ENCODE peak calls at places on chromosomes 5 and 9, in eight cellular contexts. K, R, O, H, J, F, G and I are unnamed samples. For H3K4me1, the result is how much of the 10 kb centered on the place peaks cover.

GRCh38 chr5:35741126-35741711 is 115.5 kb upstream of the IL7R start:
- DNase-seq in K (no peak), R (peak), O (no peak), H (peak), J (no peak), F (no peak), G (no peak), I (no peak)

GRCh38 chr9:106092083-106092482 is 397.7 kb downstream of the TMEM38B start:
- DNase-seq in K (no peak), R (no peak), O (no peak), H (no peak), J (no peak), F (no peak), G (no peak), I (no peak)

GRCh38 chr9:129122133-129122532 is 10.9 kb downstream of the PTPA start:
- DNase-seq in K (no peak), R (no peak), O (no peak), H (no peak), J (no peak), F (no peak), G (no peak), I (no peak)

GRCh38 chr5:53126514-53126913 is 17.0 kb upstream of the MOCS2 start:
- DNase-seq in K (no peak), R (no peak), O (no peak), H (peak), J (no peak), F (no peak), G (no peak), I (no peak)

GRCh38 chr5:998975-999501 is 9.6 kb upstream of the NKD2 start:
- DNase-seq in K (peak), R (no peak), O (no peak), H (no peak), J (no peak), F (peak), G (no peak), I (no peak)

GRCh38 chr9:4678679-4679267 is 596 bp upstream of the CDC37L1 start:
- DNase-seq in K (no peak), R (peak), O (no peak), H (peak), J (no peak), F (no peak), G (peak), I (no peak)

GRCh38 chr5:72622152-72622760 is 115.0 kb upstream of the ZNF366 start:
- DNase-seq in K (no peak), R (no peak), O (no peak), H (no peak), J (no peak), F (no peak), G (no peak), I (no peak)

GRCh38 chr5:32949571-32949970 is 238.4 kb downstream of the NPR3 start:
- DNase-seq in K (no peak), R (no peak), O (no peak), H (no peak), J (no peak), F (no peak), G (no peak), I (no peak)

GRCh38 chr5:98643544-98643943 is 129.9 kb upstream of the RGMB start:
- DNase-seq in K (no peak), R (no peak), O (no peak), H (no peak), J (no peak), F (no peak), G (no peak), I (no peak)

GRCh38 chr9:9791621-9792020 is 821.2 kb downstream of the PTPRD start:
- DNase-seq in K (no peak), R (peak), O (no peak), H (no peak), J (no peak), F (no peak), G (no peak), I (no peak)

GRCh38 chr9:90607701-90608122 is 34.9 kb downstream of the DIRAS2 start:
- DNase-seq in K (no peak), R (no peak), O (no peak), H (no peak), J (no peak), F (no peak), G (no peak), I (no peak)

GRCh38 chr9:83062011-83062652 is 810 bp downstream of the RASEF start:
- DNase-seq in K (peak), R (peak), O (no peak), H (peak), J (no peak), F (peak), G (no peak), I (peak)

GRCh38 chr9:131524578-131525315 is 6.3 kb downstream of the UCK1 start:
- DNase-seq in K (no peak), R (no peak), O (no peak), H (peak), J (no peak), F (no peak), G (no peak), I (no peak)

GRCh38 chr5:106637275-106637674 is 1033.5 kb downstream of the EFNA5 start:
- DNase-seq in K (no peak), R (no peak), O (no peak), H (no peak), J (no peak), F (no peak), G (no peak), I (no peak)

GRCh38 chr9:136512651-136513066 is 29.8 kb upstream of the SEC16A start:
- DNase-seq in K (no peak), R (no peak), O (no peak), H (no peak), J (no peak), F (no peak), G (no peak), I (peak)

GRCh38 chr5:122694884-122695283 is 80.0 kb upstream of the SNX2 start:
- DNase-seq in K (no peak), R (no peak), O (no peak), H (no peak), J (no peak), F (no peak), G (no peak), I (no peak)

GRCh38 chr9:3467593-3468219 is 58.1 kb downstream of the RFX3 start:
- DNase-seq in K (peak), R (peak), O (no peak), H (peak), J (peak), F (peak), G (no peak), I (peak)

GRCh38 chr5:138559937-138560336 is 15.3 kb downstream of the HSPA9 start:
- DNase-seq in K (no peak), R (no peak), O (no peak), H (no peak), J (no peak), F (no peak), G (no peak), I (no peak)

GRCh38 chr5:105101597-105101996 is 1539.0 kb upstream of the NUDT12 start:
- DNase-seq in K (no peak), R (no peak), O (no peak), H (no peak), J (no peak), F (no peak), G (no peak), I (no peak)

GRCh38 chr5:56012281-56012963 is 17.7 kb upstream of the IL6ST start:
- DNase-seq in K (no peak), R (no peak), O (no peak), H (peak), J (no peak), F (peak), G (no peak), I (peak)

GRCh38 chr9:96177719-96178028 is 124.3 kb downstream of the HSD17B3 start:
- DNase-seq in K (no peak), R (no peak), O (no peak), H (no peak), J (no peak), F (no peak), G (no peak), I (no peak)

GRCh38 chr9:96175001-96175400 is 127.0 kb downstream of the HSD17B3 start:
- DNase-seq in K (no peak), R (no peak), O (no peak), H (no peak), J (no peak), F (no peak), G (no peak), I (no peak)

GRCh38 chr9:96176901-96177718 is 124.9 kb downstream of the HSD17B3 start:
- DNase-seq in K (no peak), R (peak), O (no peak), H (no peak), J (no peak), F (peak), G (no peak), I (peak)

GRCh38 chr9:96173640-96174039 is 128.3 kb downstream of the HSD17B3 start:
- DNase-seq in K (no peak), R (no peak), O (no peak), H (no peak), J (no peak), F (no peak), G (no peak), I (no peak)

GRCh38 chr9:96178153-96178552 is 123.8 kb downstream of the HSD17B3 start:
- DNase-seq in K (no peak), R (no peak), O (no peak), H (no peak), J (no peak), F (no peak), G (no peak), I (peak)
- TF ChIP-seq POLR2A in K (no peak), R (no peak), O (no peak), H (no peak), J (no peak), F (no peak), G (no peak), I (no peak)

GRCh38 chr5:175104682-175105081 is 339.3 kb downstream of the DRD1 start:
- DNase-seq in K (no peak), R (no peak), O (no peak), H (no peak), J (no peak), F (no peak), G (no peak), I (no peak)
- H3K4me1 ChIP-seq in K (under half), R (under half), O (under half), H (under half), J (under half), F (under half), G (under half), I (under half)

DNA sequence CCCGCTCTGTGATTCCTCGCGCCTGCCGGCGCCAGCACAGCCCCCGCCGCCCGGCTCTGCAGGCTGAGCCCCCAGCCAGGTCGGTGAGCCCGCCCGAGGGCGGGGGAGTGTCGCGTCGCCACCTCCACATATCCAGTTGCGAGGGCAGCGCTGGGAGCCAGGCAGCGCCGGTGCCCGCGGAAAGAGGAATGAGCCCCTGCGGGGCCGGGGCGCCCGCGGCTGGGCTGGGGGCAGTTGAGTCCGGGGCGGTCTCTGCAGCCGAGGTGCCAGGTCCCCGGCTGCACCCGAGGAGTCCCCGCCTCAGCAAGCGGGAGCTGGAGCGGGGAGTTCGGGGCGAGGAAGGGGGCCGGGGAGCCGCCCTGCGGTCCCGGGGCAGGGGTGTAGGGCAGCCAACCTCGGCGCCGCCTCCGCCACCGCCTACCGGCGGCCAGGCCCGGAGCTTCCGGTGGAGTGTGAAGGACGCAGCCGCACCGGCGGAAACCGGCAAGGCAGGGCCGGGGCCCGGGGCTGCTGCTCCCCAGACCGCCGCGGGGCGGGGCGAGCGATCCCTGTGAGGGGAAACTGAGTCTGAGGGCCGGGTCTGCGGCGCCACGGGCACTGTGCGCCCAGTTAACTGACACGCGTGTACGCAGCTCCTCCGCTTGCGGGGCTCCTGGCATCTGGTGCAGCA is 2.3 kb upstream of the TRAF1 start:
- DNase-seq in K (peak), R (peak), O (no peak), H (no peak), J (no peak), F (peak), G (peak), I (peak)
- TF ChIP-seq POLR2A in K (peak), R (peak), O (peak), H (no peak), J (no peak), F (peak), G (peak), I (no peak)

GRCh38 chr5:142432369-142432863 is 107.6 kb upstream of the SPRY4 start:
- DNase-seq in K (no peak), R (no peak), O (no peak), H (no peak), J (no peak), F (peak), G (no peak), I (peak)
- H3K4me1 ChIP-seq in K (under half), R (under half), O (under half), H (under half), J (under half), F (under half), G (under half), I (under half)

GRCh38 chr5:132777209-132778069 is at the start of gene SEPTIN8:
- DNase-seq in K (no peak), R (peak), O (no peak), H (no peak), J (no peak), F (peak), G (peak), I (peak)
- TF ChIP-seq POLR2A in K (no peak), R (peak), O (peak), H (no peak), J (no peak), F (no peak), G (no peak), I (no peak)

GRCh38 chr9:121353246-121353975 is 16.6 kb downstream of the STOM start:
- DNase-seq in K (no peak), R (no peak), O (peak), H (no peak), J (no peak), F (no peak), G (no peak), I (no peak)
- H3K4me1 ChIP-seq in K (under half), R (under half), O (under half), H (under half), J (under half), F (under half), G (under half), I (half or more)

DNA sequence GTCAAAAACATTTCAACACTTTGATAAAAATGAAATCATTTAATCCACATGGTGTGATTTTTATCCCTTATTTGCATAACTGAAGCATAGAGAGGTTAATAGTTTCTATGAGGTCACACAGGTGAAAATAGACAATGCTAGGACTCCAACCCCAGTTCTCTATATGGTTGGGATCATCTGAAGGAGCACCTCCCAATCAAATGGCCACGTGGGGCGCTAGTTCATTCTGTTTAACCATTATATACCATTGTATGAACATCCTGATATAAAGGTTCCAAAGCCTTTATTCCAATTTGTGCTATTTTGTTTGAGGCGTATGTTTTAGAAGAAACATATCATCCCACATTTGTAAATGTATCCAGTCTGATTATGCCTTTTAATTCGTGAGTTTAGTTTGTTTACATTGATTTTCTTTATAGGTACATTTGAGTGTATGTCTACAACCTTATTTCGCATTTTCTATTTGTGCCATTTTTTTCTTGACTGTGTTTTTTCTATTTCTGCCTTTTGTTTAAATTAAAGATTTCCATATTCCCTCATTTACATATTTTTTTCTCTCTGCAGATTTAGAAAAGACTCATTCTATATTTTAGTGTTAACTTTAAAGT is 1092.0 kb downstream of the MAT2B start:
- DNase-seq in K (no peak), R (peak), O (no peak), H (no peak), J (no peak), F (no peak), G (no peak), I (no peak)
- TF ChIP-seq POLR2A in K (no peak), R (no peak), O (no peak), H (no peak), J (no peak), F (no peak), G (no peak), I (no peak)